ENCODE peak calls at places on chromosome 22, in eight cellular contexts. Q, R, P, J, Y, M, F and T are unnamed samples.

GRCh38 chr22:30705710-30706651 is 11.3 kb downstream of the OSBP2 start:
- DNase-seq in Q (no peak), R (no peak), P (peak), J (peak), Y (no peak), M (no peak), F (no peak), T (no peak)

GRCh38 chr22:35567214-35567792 is 26.7 kb downstream of the RASD2 start:
- DNase-seq in Q (no peak), R (no peak), P (no peak), J (no peak), Y (no peak), M (no peak), F (no peak), T (no peak)

GRCh38 chr22:25564979-25565677 is 653 bp downstream of the GRK3 start:
- DNase-seq in Q (peak), R (peak), P (no peak), J (no peak), Y (peak), M (no peak), F (no peak), T (no peak)

GRCh38 chr22:49983148-49984042 is 22.8 kb downstream of the PIM3 start:
- DNase-seq in Q (peak), R (no peak), P (no peak), J (no peak), Y (no peak), M (no peak), F (no peak), T (no peak)

GRCh38 chr22:23074451-23074850 is 4.1 kb downstream of the GNAZ start:
- DNase-seq in Q (no peak), R (no peak), P (no peak), J (no peak), Y (no peak), M (no peak), F (no peak), T (no peak)

GRCh38 chr22:45995405-45996101 is 18.6 kb upstream of the WNT7B start:
- DNase-seq in Q (no peak), R (no peak), P (no peak), J (no peak), Y (no peak), M (no peak), F (no peak), T (no peak)

GRCh38 chr22:47190276-47190956 is 428.0 kb downstream of the TBC1D22A start:
- DNase-seq in Q (no peak), R (peak), P (no peak), J (no peak), Y (no peak), M (no peak), F (no peak), T (no peak)

GRCh38 chr22:43257549-43257948 is 70.6 kb upstream of the TTLL12 start:
- DNase-seq in Q (no peak), R (no peak), P (no peak), J (no peak), Y (no peak), M (peak), F (no peak), T (no peak)

GRCh38 chr22:27115816-27116256 is 458.4 kb downstream of the MIAT start:
- DNase-seq in Q (no peak), R (peak), P (peak), J (peak), Y (peak), M (peak), F (no peak), T (no peak)

GRCh38 chr22:46110215-46110614 is 40.1 kb upstream of the PPARA start:
- DNase-seq in Q (no peak), R (no peak), P (peak), J (no peak), Y (peak), M (no peak), F (no peak), T (no peak)

GRCh38 chr22:41917906-41918791 is 3.3 kb upstream of the SHISA8 start:
- DNase-seq in Q (peak), R (no peak), P (peak), J (peak), Y (peak), M (no peak), F (no peak), T (no peak)

GRCh38 chr22:35477911-35478582 is 62.6 kb upstream of the RASD2 start:
- DNase-seq in Q (peak), R (no peak), P (peak), J (peak), Y (peak), M (no peak), F (peak), T (peak)

GRCh38 chr22:33126881-33127280 is 68.7 kb upstream of the SYN3 start:
- DNase-seq in Q (no peak), R (no peak), P (no peak), J (peak), Y (no peak), M (no peak), F (no peak), T (no peak)

GRCh38 chr22:39820266-39820665 is 73.3 kb downstream of the ENTHD1 start:
- DNase-seq in Q (peak), R (no peak), P (peak), J (peak), Y (no peak), M (no peak), F (no peak), T (peak)

GRCh38 chr22:39415506-39415905 is 15.9 kb downstream of the TAB1 start:
- DNase-seq in Q (no peak), R (no peak), P (no peak), J (no peak), Y (no peak), M (no peak), F (no peak), T (no peak)

GRCh38 chr22:46636221-46637002 is 16.2 kb downstream of the GRAMD4 start:
- DNase-seq in Q (no peak), R (no peak), P (no peak), J (no peak), Y (no peak), M (no peak), F (no peak), T (no peak)

GRCh38 chr22:38017272-38017920 is 33.0 kb upstream of the SOX10 start:
- DNase-seq in Q (peak), R (peak), P (peak), J (no peak), Y (peak), M (no peak), F (no peak), T (no peak)

GRCh38 chr22:48649031-48649430 is 1178.6 kb downstream of the BRD1 start:
- DNase-seq in Q (no peak), R (no peak), P (no peak), J (no peak), Y (no peak), M (no peak), F (no peak), T (no peak)

GRCh38 chr22:23565288-23565941 is 14.7 kb downstream of the IGLL1 start:
- DNase-seq in Q (peak), R (no peak), P (peak), J (no peak), Y (peak), M (no peak), F (no peak), T (no peak)

GRCh38 chr22:46634011-46634699 is 14.0 kb downstream of the GRAMD4 start:
- DNase-seq in Q (no peak), R (no peak), P (no peak), J (no peak), Y (peak), M (no peak), F (no peak), T (no peak)

GRCh38 chr22:31122532-31123291 is at the start of gene INPP5J:
- DNase-seq in Q (peak), R (no peak), P (peak), J (peak), Y (peak), M (no peak), F (no peak), T (no peak)

GRCh38 chr22:30878516-30879365 is 89.8 kb downstream of the MORC2 start:
- DNase-seq in Q (peak), R (no peak), P (peak), J (no peak), Y (no peak), M (no peak), F (no peak), T (no peak)

GRCh38 chr22:45227645-45228400 is 12.9 kb downstream of the KIAA0930 start:
- DNase-seq in Q (no peak), R (no peak), P (no peak), J (no peak), Y (no peak), M (no peak), F (no peak), T (no peak)

GRCh38 chr22:20571531-20572007 is 64.2 kb downstream of the MED15 start:
- DNase-seq in Q (peak), R (no peak), P (peak), J (no peak), Y (peak), M (no peak), F (no peak), T (no peak)

GRCh38 chr22:48333816-48334735 is 1493.6 kb downstream of the BRD1 start:
- DNase-seq in Q (no peak), R (no peak), P (no peak), J (no peak), Y (no peak), M (no peak), F (no peak), T (no peak)

GRCh38 chr22:24201681-24202590 is 20.6 kb downstream of the SUSD2 start:
- DNase-seq in Q (no peak), R (no peak), P (peak), J (no peak), Y (peak), M (no peak), F (no peak), T (no peak)

GRCh38 chr22:29625090-29625825 is 21.8 kb downstream of the NF2 start:
- DNase-seq in Q (peak), R (peak), P (peak), J (peak), Y (peak), M (peak), F (no peak), T (no peak)

GRCh38 chr22:38028344-38029130 is 28.7 kb upstream of the PICK1 start:
- DNase-seq in Q (no peak), R (no peak), P (no peak), J (no peak), Y (no peak), M (no peak), F (no peak), T (no peak)

GRCh38 chr22:19916941-19917340 is 24.6 kb upstream of the COMT start:
- DNase-seq in Q (no peak), R (no peak), P (no peak), J (no peak), Y (no peak), M (no peak), F (no peak), T (no peak)

GRCh38 chr22:30822216-30823014 is 127.7 kb downstream of the OSBP2 start:
- DNase-seq in Q (no peak), R (peak), P (no peak), J (no peak), Y (no peak), M (no peak), F (no peak), T (no peak)

GRCh38 chr22:38187413-38188212 is 6.0 kb upstream of the PLA2G6 start:
- DNase-seq in Q (peak), R (peak), P (no peak), J (no peak), Y (no peak), M (peak), F (no peak), T (no peak)

GRCh38 chr22:31244044-31244942 is 32.2 kb downstream of the LIMK2 start:
- DNase-seq in Q (peak), R (no peak), P (peak), J (peak), Y (peak), M (no peak), F (no peak), T (no peak)

GRCh38 chr22:41801147-41801819 is 804 bp downstream of the CCDC134 start:
- DNase-seq in Q (no peak), R (no peak), P (no peak), J (no peak), Y (no peak), M (no peak), F (no peak), T (no peak)

GRCh38 chr22:26648011-26648497 is 9.3 kb upstream of the MIAT start:
- DNase-seq in Q (no peak), R (no peak), P (no peak), J (no peak), Y (no peak), M (no peak), F (no peak), T (no peak)

GRCh38 chr22:47372596-47373385 is 610.3 kb downstream of the TBC1D22A start:
- DNase-seq in Q (no peak), R (no peak), P (no peak), J (no peak), Y (no peak), M (no peak), F (no peak), T (no peak)

GRCh38 chr22:21766933-21767462 is 31.4 kb upstream of the YPEL1 start:
- DNase-seq in Q (no peak), R (no peak), P (no peak), J (no peak), Y (no peak), M (no peak), F (no peak), T (no peak)

GRCh38 chr22:28883917-28884753 is 763 bp downstream of the ZNRF3 start:
- DNase-seq in Q (peak), R (peak), P (peak), J (no peak), Y (peak), M (no peak), F (no peak), T (no peak)

GRCh38 chr22:36406721-36407120 is 19.0 kb upstream of the MYH9 start:
- DNase-seq in Q (no peak), R (no peak), P (peak), J (no peak), Y (no peak), M (no peak), F (no peak), T (no peak)

GRCh38 chr22:30435674-30436126 is 10.1 kb downstream of the MTFP1 start:
- DNase-seq in Q (no peak), R (no peak), P (no peak), J (peak), Y (no peak), M (no peak), F (peak), T (no peak)